ENCODE peak calls at places on chromosomes 12 and 14, in eight cellular contexts. B is breast epithelium; X is GM10248; L is stimulated activated effector memory CD8-positive, alpha-beta T cell treated with anti-CD3 and anti-CD28 coated beads, Interleukin-12 subunit alpha, Interleukin-12 subunit beta, amount 100 ng/mL, for 72 hours; S is NCI-H1436; I is effector memory CD4-positive, alpha-beta T cell; F is neural crest cell; Y is SW 1271. Z is an unnamed sample.

GRCh38 chr12:51269174-51270066 is 795 bp downstream of the SMAGP start:
- DNase-seq in B (peak; percentile 44), X (peak; percentile 45), L (peak; percentile 62), S (no peak), I (peak; percentile 47), F (peak; percentile 20), Y (no peak), Z (peak; percentile 64)

GRCh38 chr12:52695039-52695438 is 8.3 kb downstream of the KRT77 start:
- DNase-seq in B (no peak), X (no peak), L (no peak), S (no peak), I (no peak), F (no peak), Y (no peak), Z (no peak)

GRCh38 chr14:89792489-89793366 is 161.8 kb downstream of the EFCAB11 start:
- DNase-seq in B (no peak), X (no peak), L (no peak), S (no peak), I (no peak), F (no peak), Y (no peak), Z (no peak)

GRCh38 chr12:58171914-58172313 is 230.5 kb downstream of the ATP23 start:
- DNase-seq in B (no peak), X (no peak), L (no peak), S (no peak), I (no peak), F (no peak), Y (no peak), Z (no peak)

GRCh38 chr12:126337556-126337955 is 1272.3 kb downstream of the AACS start:
- DNase-seq in B (no peak), X (no peak), L (no peak), S (no peak), I (no peak), F (no peak), Y (no peak), Z (no peak)

GRCh38 chr12:66900616-66901015 is 221.7 kb upstream of the GRIP1 start:
- DNase-seq in B (no peak), X (no peak), L (no peak), S (no peak), I (no peak), F (no peak), Y (no peak), Z (no peak)

GRCh38 chr14:50769893-50770500 is 61.0 kb downstream of the NIN start:
- DNase-seq in B (no peak), X (no peak), L (no peak), S (no peak), I (no peak), F (no peak), Y (no peak), Z (no peak)

GRCh38 chr12:105679982-105680381 is 349.5 kb downstream of the C12orf75 start:
- DNase-seq in B (no peak), X (no peak), L (no peak), S (no peak), I (no peak), F (no peak), Y (no peak), Z (no peak)

GRCh38 chr14:95667251-95667693 is 19.0 kb upstream of the TCL1B start:
- DNase-seq in B (no peak), X (no peak), L (no peak), S (no peak), I (no peak), F (no peak), Y (no peak), Z (no peak)

GRCh38 chr14:67934087-67934486 is 114.5 kb downstream of the RAD51B start:
- DNase-seq in B (no peak), X (peak; percentile 40), L (no peak), S (peak; percentile 56), I (no peak), F (peak; percentile 6), Y (peak; percentile 54), Z (peak; percentile 47)

GRCh38 chr12:52215587-52216031 is 17.4 kb upstream of the KRT7 start:
- DNase-seq in B (peak; percentile 73), X (no peak), L (no peak), S (no peak), I (no peak), F (no peak), Y (peak; percentile 69), Z (peak; percentile 78)

GRCh38 chr12:52559979-52560378 is 7.0 kb upstream of the KRT71 start:
- DNase-seq in B (no peak), X (no peak), L (no peak), S (no peak), I (no peak), F (no peak), Y (no peak), Z (no peak)

GRCh38 chr14:91911474-91912032 is 35.9 kb downstream of the FBLN5 start:
- DNase-seq in B (no peak), X (peak; percentile 42), L (peak; percentile 55), S (no peak), I (peak; percentile 17), F (peak; percentile 11), Y (peak; percentile 23), Z (no peak)

GRCh38 chr14:100241279-100241678 is 2.3 kb downstream of the YY1 start:
- DNase-seq in B (no peak), X (no peak), L (no peak), S (no peak), I (no peak), F (no peak), Y (no peak), Z (no peak)

GRCh38 chr12:1499351-1499750 is 95.0 kb downstream of the FBXL14 start:
- DNase-seq in B (no peak), X (no peak), L (no peak), S (no peak), I (no peak), F (no peak), Y (no peak), Z (no peak)

GRCh38 chr14:99179946-99180345 is 92.1 kb downstream of the BCL11B start:
- DNase-seq in B (no peak), X (no peak), L (no peak), S (no peak), I (no peak), F (no peak), Y (no peak), Z (no peak)

GRCh38 chr14:34883954-34884353 is 8.8 kb upstream of the BAZ1A start:
- DNase-seq in B (no peak), X (no peak), L (no peak), S (no peak), I (no peak), F (no peak), Y (no peak), Z (no peak)